ENCODE peak calls at places on chromosomes 13 and 19, in five cellular contexts. Q, A, T, J and M are unnamed samples.

GRCh38 chr13:85170372-85170771 is 628.8 kb downstream of the SLITRK6 start:
- DNase-seq in Q (no peak), T (no peak), J (peak), A (no peak), M (no peak)

GRCh38 chr19:5369962-5370367 is 29.4 kb upstream of the PTPRS start:
- DNase-seq in A (peak), T (no peak), Q (peak), J (peak), M (no peak)

GRCh38 chr13:79673993-79674377 is 193.0 kb downstream of the NDFIP2 start:
- DNase-seq in Q (no peak), T (no peak), A (no peak), J (no peak), M (no peak)

GRCh38 chr13:107376393-107377085 is 808.6 kb upstream of the ARGLU1 start:
- DNase-seq in Q (no peak), A (no peak), J (no peak), T (no peak), M (no peak)

GRCh38 chr19:41541990-41542584 is 33.9 kb upstream of the CEACAM21 start:
- DNase-seq in J (peak), Q (peak), A (peak), T (no peak), M (peak)

GRCh38 chr13:100573121-100573520 is 15.5 kb downstream of the GGACT start:
- DNase-seq in T (peak), J (peak), A (peak), Q (peak), M (peak)

GRCh38 chr19:35774274-35775045 is 904 bp upstream of the ARHGAP33 start:
- DNase-seq in Q (no peak), T (no peak), J (peak), A (no peak), M (no peak)

GRCh38 chr19:35279985-35280821 is 2.1 kb upstream of the HAMP start:
- DNase-seq in Q (no peak), T (no peak), A (no peak), J (peak), M (no peak)

GRCh38 chr19:2604747-2605329 is 97.7 kb downstream of the GNG7 start:
- DNase-seq in J (no peak), T (no peak), Q (no peak), A (no peak), M (no peak)

GRCh38 chr13:74290324-74290773 is 156.1 kb upstream of the KLF12 start:
- DNase-seq in T (no peak), J (no peak), A (peak), Q (peak), M (peak)

GRCh38 chr13:99990045-99990977 is 8.7 kb downstream of the ZIC2 start:
- DNase-seq in A (no peak), J (no peak), T (no peak), Q (no peak), M (no peak)

GRCh38 chr13:67769063-67769986 is 539.2 kb upstream of the PCDH9 start:
- DNase-seq in Q (no peak), A (no peak), T (no peak), J (no peak), M (no peak)

GRCh38 chr19:29845576-29846176 is 33.9 kb downstream of the CCNE1 start:
- DNase-seq in T (peak), Q (peak), J (peak), A (peak), M (peak)

GRCh38 chr13:32347651-32348050 is 32.3 kb downstream of the BRCA2 start:
- DNase-seq in J (no peak), T (no peak), A (no peak), Q (no peak), M (no peak)

GRCh38 chr19:30558793-30559192 is 186.6 kb downstream of the ZNF536 start:
- DNase-seq in T (no peak), A (no peak), Q (no peak), J (no peak), M (no peak)

GRCh38 chr13:110400786-110401533 is 93.9 kb downstream of the COL4A2 start:
- DNase-seq in T (peak), A (peak), J (no peak), Q (no peak), M (no peak)

GRCh38 chr13:42049454-42049780 is 969 bp downstream of the DGKH start:
- DNase-seq in Q (no peak), J (no peak), A (no peak), T (no peak), M (no peak)

GRCh38 chr13:35914662-35915061 is 216.5 kb downstream of the DCLK1 start:
- DNase-seq in J (no peak), Q (no peak), A (peak), T (no peak), M (no peak)

GRCh38 chr19:39356073-39356472 is 13.9 kb downstream of the SAMD4B start:
- DNase-seq in T (no peak), Q (no peak), J (no peak), A (no peak), M (no peak)

GRCh38 chr13:26266311-26266710 is 12.4 kb downstream of the CDK8 start:
- DNase-seq in Q (no peak), T (no peak), A (no peak), J (no peak), M (no peak)

GRCh38 chr13:44237276-44237767 is 136.3 kb upstream of the SERP2 start:
- DNase-seq in A (peak), Q (no peak), J (no peak), T (peak), M (peak)

GRCh38 chr19:11152318-11153062 is 3.1 kb downstream of the SPC24 start:
- DNase-seq in T (no peak), Q (no peak), A (peak), J (no peak), M (no peak)

GRCh38 chr13:20383058-20383457 is 142.6 kb downstream of the CRYL1 start:
- DNase-seq in J (no peak), T (no peak), Q (no peak), A (no peak), M (no peak)

GRCh38 chr19:42286349-42287016 is 15.4 kb upstream of the PRR19 start:
- DNase-seq in A (peak), T (no peak), J (no peak), Q (no peak), M (no peak)

DNA sequence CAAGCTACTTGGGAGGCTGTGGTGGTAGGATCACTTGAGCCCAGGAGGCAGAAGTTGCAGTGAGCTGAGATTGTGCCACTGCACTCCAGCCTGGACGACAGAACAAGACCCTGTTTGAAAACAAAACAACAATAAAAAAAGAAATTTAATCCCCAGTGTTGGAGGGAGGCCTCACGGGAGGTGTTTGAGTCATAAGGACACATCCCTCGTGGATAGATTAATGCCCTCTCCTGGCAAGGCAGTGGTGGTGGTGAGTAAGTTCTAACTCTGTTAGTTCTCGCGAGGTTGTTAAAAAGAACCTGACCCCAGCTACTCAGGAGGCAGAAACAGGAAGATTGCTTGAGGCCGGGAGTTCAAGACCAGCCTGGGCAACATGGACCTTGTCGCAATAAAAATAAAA is 27.6 kb upstream of the SIN3B start:
- DNase-seq in T (no peak), A (peak), J (no peak), Q (no peak), M (peak)
- TF ChIP-seq CTCF in T (no peak), A (no peak), J (no peak), Q (no peak), M (peak)

DNA sequence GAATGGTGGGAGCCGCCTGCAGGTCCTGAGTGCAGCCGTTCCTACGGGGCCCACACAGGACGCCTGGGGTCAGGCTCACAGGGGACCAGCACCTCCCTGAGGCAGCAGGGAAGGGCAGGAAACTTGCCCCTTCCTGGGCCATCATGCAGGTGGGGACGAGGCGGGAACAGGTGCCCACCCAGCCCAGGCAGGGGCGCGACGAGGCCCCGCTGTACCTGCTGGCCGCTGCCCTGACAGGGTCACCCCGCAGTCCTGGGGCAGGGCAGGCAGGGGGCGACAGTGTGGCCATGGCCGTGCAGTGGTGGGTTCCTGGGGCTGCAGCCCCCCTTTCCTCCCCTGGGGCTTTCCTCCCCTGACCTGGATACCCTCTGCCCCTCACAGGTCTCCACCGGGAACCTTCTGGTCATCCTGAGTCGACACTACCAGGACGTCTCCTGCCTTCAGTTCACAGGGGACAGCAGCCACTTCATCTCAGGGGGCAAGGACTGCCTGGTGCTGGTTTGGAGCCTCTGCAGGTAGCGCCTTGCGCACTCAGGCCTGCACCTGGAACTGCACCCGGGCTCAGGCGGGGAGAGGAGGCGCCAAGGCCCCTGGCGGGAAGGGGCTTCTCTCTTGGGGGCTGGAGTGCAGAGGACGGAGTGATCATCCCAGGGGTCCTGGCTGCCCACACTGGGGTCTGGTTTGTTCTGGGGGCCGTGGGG is 5.4 kb downstream of the WDR18 start:
- DNase-seq in Q (no peak), T (no peak), J (no peak), A (no peak), M (no peak)
- TF ChIP-seq CTCF in Q (no peak), T (peak), J (peak), A (no peak), M (peak)

GRCh38 chr19:52602931-52603330 is 32.8 kb downstream of the ZNF701 start:
- DNase-seq in Q (no peak), A (peak), T (no peak), J (no peak), M (no peak)

GRCh38 chr19:52599241-52599640 is 29.2 kb downstream of the ZNF701 start:
- DNase-seq in J (no peak), A (no peak), Q (no peak), T (no peak), M (no peak)

GRCh38 chr19:52603558-52604207 is 33.6 kb downstream of the ZNF701 start:
- DNase-seq in Q (no peak), T (no peak), J (no peak), A (peak), M (no peak)

GRCh38 chr19:52600639-52601024 is 30.5 kb downstream of the ZNF701 start:
- DNase-seq in T (no peak), A (no peak), Q (no peak), J (peak), M (no peak)

GRCh38 chr19:52601025-52601973 is 31.2 kb downstream of the ZNF701 start:
- DNase-seq in J (peak), Q (peak), A (peak), T (peak), M (peak)
- TF ChIP-seq CTCF in J (peak), Q (peak), A (peak), T (peak), M (peak)

DNA sequence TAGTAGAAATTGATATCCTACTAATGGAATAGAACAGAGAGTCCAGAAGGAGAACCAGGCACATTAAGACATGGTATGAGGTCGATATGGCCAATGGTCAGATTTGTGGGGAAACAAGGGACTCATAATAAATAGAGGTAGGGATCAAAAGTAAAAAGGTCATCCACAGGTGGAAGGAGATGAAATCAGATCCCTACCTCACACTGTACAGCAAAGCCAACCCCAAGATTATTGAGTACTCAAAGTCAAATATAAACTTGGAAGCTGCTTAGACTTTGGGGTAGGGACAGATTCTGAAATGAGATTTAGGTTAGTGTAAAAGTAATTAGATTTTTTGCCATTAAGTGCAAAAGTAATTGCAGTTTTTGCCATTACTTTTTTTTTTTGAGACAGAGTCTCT is 40.7 kb downstream of the BICRA start:
- DNase-seq in Q (no peak), T (no peak), J (no peak), A (no peak), M (no peak)
- TF ChIP-seq CTCF in Q (no peak), T (no peak), J (no peak), A (no peak), M (no peak)

DNA sequence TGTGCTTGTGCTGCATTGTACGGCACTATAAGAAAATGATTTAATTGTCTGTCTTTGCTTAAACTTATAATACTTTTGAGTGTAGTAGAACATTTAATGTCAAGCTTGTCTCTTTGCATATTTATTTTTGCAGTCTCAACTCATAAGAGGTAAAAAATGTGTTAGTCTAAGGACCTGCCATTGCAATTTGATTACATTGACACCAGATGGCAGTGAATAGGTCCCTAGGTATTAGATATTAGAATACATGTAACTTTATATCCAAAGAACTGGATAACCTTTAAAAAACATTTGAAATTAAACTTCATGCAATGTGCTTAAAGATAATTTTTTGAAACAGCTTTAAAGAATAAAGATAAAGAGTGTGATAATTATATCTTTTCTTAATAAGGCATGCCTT is 1421.3 kb downstream of the OLFM4 start:
- DNase-seq in J (no peak), T (no peak), A (no peak), Q (no peak), M (no peak)
- TF ChIP-seq CTCF in J (no peak), T (no peak), A (no peak), Q (no peak), M (no peak)

GRCh38 chr19:21765151-21765550 is 2.2 kb downstream of the ZNF100 start:
- DNase-seq in Q (no peak), T (no peak), A (peak), J (no peak), M (no peak)

DNA sequence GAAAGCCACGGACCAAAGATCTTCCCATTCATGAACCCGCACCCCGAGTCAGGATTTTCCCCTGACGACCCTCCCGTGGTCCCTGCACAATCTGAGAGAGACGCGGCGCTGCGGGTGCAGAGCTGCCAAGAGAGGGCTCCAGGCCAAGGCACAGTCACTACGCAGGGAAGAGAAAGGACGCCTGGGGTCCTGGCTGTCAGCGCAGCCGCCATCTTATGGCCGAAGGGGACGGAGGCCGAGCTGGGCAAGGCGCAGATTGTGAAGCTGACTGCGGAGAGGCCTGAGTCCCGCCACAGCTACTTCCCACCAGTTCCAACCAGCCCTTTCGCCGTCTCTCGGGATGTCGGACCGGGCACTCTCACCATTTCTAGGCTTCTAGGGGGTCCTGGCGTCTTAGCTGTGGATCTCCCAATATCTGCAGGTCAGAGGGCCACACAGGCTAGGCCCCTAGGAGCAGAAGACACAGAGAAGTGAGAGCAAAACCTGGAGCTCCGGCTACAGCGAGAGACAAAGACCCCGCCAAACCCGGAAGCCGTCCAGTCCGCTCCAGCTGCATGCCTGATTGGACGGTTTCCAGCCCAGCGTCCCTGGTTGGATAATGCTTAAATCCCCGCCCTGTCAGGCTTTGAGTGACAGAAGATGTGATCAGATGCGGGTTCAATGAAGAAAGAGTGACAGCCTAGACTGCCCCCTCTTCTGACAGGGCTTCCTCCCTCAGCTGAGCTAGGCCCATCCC is at the start of gene ZNF100:
- DNase-seq in T (peak), A (peak), Q (peak), J (peak), M (peak)
- TF ChIP-seq CTCF in T (no peak), A (no peak), Q (no peak), J (no peak), M (no peak)

GRCh38 chr13:98351636-98352035 is 174.6 kb upstream of the RNF113B start:
- DNase-seq in T (no peak), J (no peak), Q (no peak), A (no peak), M (no peak)

GRCh38 chr13:98348476-98348875 is 171.4 kb upstream of the RNF113B start:
- DNase-seq in Q (no peak), A (no peak), T (no peak), J (no peak), M (no peak)

GRCh38 chr13:98352226-98352625 is 175.2 kb upstream of the RNF113B start:
- DNase-seq in A (no peak), T (no peak), Q (no peak), J (no peak), M (no peak)

GRCh38 chr13:98350746-98351330 is 173.8 kb upstream of the RNF113B start:
- DNase-seq in A (no peak), J (no peak), Q (no peak), T (no peak), M (no peak)

DNA sequence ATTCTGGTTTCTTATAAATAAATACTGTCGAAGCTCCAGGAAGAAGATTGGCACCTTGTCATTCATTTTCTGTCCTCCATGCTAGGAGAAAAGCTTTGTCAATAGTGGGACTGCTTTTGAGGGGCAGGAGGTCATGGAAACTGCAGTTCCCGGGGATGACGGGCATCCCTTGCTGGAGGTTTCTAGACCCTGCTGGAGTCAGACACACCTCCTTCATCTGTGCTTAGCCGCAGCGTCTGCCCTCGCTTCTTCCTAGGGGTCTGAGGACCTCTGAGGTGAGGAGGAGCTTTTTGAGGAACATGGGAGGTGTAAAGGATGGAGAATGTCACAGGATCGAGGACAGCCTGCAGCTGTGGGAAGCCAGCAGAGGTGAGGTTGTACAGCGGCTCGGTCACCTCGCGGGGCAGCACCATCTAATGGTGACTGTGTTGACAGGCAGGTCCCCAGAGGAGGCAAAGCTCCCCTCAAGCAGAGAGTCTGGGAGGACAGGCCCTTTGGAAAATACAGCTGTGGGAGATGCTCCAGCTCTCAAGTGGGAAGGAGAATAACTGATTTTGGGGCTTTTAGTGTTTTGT is 172.7 kb upstream of the RNF113B start:
- DNase-seq in J (peak), T (no peak), Q (no peak), A (no peak), M (no peak)
- TF ChIP-seq CTCF in J (peak), T (no peak), Q (no peak), A (no peak), M (no peak)

GRCh38 chr19:48332351-48332661 is 7.0 kb downstream of the EMP3 start:
- DNase-seq in Q (no peak), J (no peak), A (no peak), T (no peak), M (no peak)
- TF ChIP-seq CTCF in Q (no peak), J (no peak), A (no peak), T (no peak), M (no peak)